ENCODE peak calls at places on chromosomes 4 and X, in five cellular contexts. One of them, this sample, is unnamed. For H3K4me1, the result is how much of the 10 kb centered on the place peaks cover.

GRCh38 chr4:152943673-152944072 is 7.5 kb downstream of the FHDC1 start:
- DNase-seq in uterus: peak
- DNase-seq in PC-3: no peak
- DNase-seq in transverse colon: no peak
- DNase-seq in CD8-positive, alpha-beta T cell: no peak
- DNase-seq in this sample: no peak

GRCh38 chrX:7158468-7158990 is 10.6 kb upstream of the PUDP start:
- DNase-seq in transverse colon: no peak
- DNase-seq in PC-3: no peak
- DNase-seq in CD8-positive, alpha-beta T cell: no peak
- DNase-seq in uterus: no peak
- DNase-seq in this sample: no peak

GRCh38 chr4:77232653-77233052 is 75.6 kb downstream of the CCNG2 start:
- DNase-seq in PC-3: peak
- DNase-seq in CD8-positive, alpha-beta T cell: no peak
- DNase-seq in transverse colon: no peak
- DNase-seq in uterus: no peak
- DNase-seq in this sample: no peak

GRCh38 chr4:150181536-150181935 is 103.3 kb downstream of the DCLK2 start:
- DNase-seq in transverse colon: no peak
- DNase-seq in PC-3: no peak
- DNase-seq in uterus: no peak
- DNase-seq in CD8-positive, alpha-beta T cell: no peak
- DNase-seq in this sample: no peak

GRCh38 chr4:11228575-11228974 is 200.1 kb downstream of the HS3ST1 start:
- DNase-seq in PC-3: peak
- DNase-seq in CD8-positive, alpha-beta T cell: no peak
- DNase-seq in transverse colon: no peak
- DNase-seq in uterus: no peak
- DNase-seq in this sample: no peak

GRCh38 chrX:114087543-114087942 is 496.3 kb upstream of the HTR2C start:
- DNase-seq in uterus: no peak
- DNase-seq in CD8-positive, alpha-beta T cell: no peak
- DNase-seq in transverse colon: no peak
- DNase-seq in PC-3: no peak
- DNase-seq in this sample: no peak

GRCh38 chrX:13219990-13220764 is 99.7 kb downstream of the ATXN3L start:
- DNase-seq in uterus: no peak
- DNase-seq in CD8-positive, alpha-beta T cell: no peak
- DNase-seq in transverse colon: no peak
- DNase-seq in PC-3: no peak
- DNase-seq in this sample: no peak

GRCh38 chrX:106397788-106398538 is 213.8 kb upstream of the RADX start:
- DNase-seq in transverse colon: no peak
- DNase-seq in CD8-positive, alpha-beta T cell: no peak
- DNase-seq in uterus: no peak
- DNase-seq in PC-3: peak
- DNase-seq in this sample: no peak

GRCh38 chr4:10783351-10783750 is 98.8 kb upstream of the CLNK start:
- DNase-seq in CD8-positive, alpha-beta T cell: no peak
- DNase-seq in PC-3: peak
- DNase-seq in uterus: no peak
- DNase-seq in transverse colon: no peak
- DNase-seq in this sample: no peak

GRCh38 chr4:101191302-101192098 is 155.8 kb downstream of the PPP3CA start:
- DNase-seq in transverse colon: peak
- DNase-seq in CD8-positive, alpha-beta T cell: no peak
- DNase-seq in uterus: peak
- DNase-seq in PC-3: no peak
- DNase-seq in this sample: peak

GRCh38 chr4:2728806-2729532 is 27.2 kb downstream of the TNIP2 start:
- DNase-seq in uterus: no peak
- DNase-seq in PC-3: no peak
- DNase-seq in transverse colon: no peak
- DNase-seq in CD8-positive, alpha-beta T cell: no peak
- DNase-seq in this sample: no peak

GRCh38 chr4:84938316-84938715 is 28.2 kb downstream of the WDFY3 start:
- DNase-seq in PC-3: peak
- DNase-seq in transverse colon: no peak
- DNase-seq in uterus: no peak
- DNase-seq in CD8-positive, alpha-beta T cell: no peak
- DNase-seq in this sample: no peak

GRCh38 chr4:157075811-157076577 is at the start of gene GLRB:
- DNase-seq in CD8-positive, alpha-beta T cell: no peak
- DNase-seq in PC-3: peak
- DNase-seq in uterus: peak
- DNase-seq in transverse colon: no peak
- DNase-seq in this sample: no peak

GRCh38 chrX:56728752-56729151 is 291 bp upstream of the NBDY start:
- DNase-seq in PC-3: peak
- DNase-seq in CD8-positive, alpha-beta T cell: peak
- DNase-seq in transverse colon: peak
- DNase-seq in uterus: no peak
- DNase-seq in this sample: no peak

GRCh38 chr4:142707397-142707796 is 138.7 kb downstream of the INPP4B start:
- DNase-seq in transverse colon: no peak
- DNase-seq in uterus: no peak
- DNase-seq in PC-3: peak
- DNase-seq in CD8-positive, alpha-beta T cell: no peak
- DNase-seq in this sample: no peak

GRCh38 chr4:101357751-101358150 is 10.4 kb upstream of the PPP3CA start:
- DNase-seq in CD8-positive, alpha-beta T cell: no peak
- DNase-seq in PC-3: no peak
- DNase-seq in uterus: no peak
- DNase-seq in transverse colon: no peak
- DNase-seq in this sample: no peak

GRCh38 chr4:150814873-150815272 is 200.2 kb downstream of the LRBA start:
- DNase-seq in transverse colon: no peak
- DNase-seq in PC-3: peak
- DNase-seq in CD8-positive, alpha-beta T cell: no peak
- DNase-seq in uterus: no peak
- DNase-seq in this sample: no peak

GRCh38 chr4:89506866-89507494 is 199.4 kb upstream of the GPRIN3 start:
- DNase-seq in CD8-positive, alpha-beta T cell: no peak
- DNase-seq in transverse colon: no peak
- DNase-seq in uterus: no peak
- DNase-seq in PC-3: no peak
- DNase-seq in this sample: no peak

GRCh38 chr4:11611868-11612267 is 183.2 kb upstream of the HS3ST1 start:
- DNase-seq in uterus: no peak
- DNase-seq in transverse colon: no peak
- DNase-seq in PC-3: peak
- DNase-seq in CD8-positive, alpha-beta T cell: no peak
- DNase-seq in this sample: no peak

GRCh38 chr4:112190684-112191083 is 40.9 kb upstream of the AP1AR start:
- DNase-seq in uterus: no peak
- DNase-seq in PC-3: no peak
- DNase-seq in transverse colon: no peak
- DNase-seq in CD8-positive, alpha-beta T cell: no peak
- DNase-seq in this sample: no peak

GRCh38 chrX:109155161-109155560 is 326.7 kb downstream of the GUCY2F start:
- DNase-seq in PC-3: no peak
- DNase-seq in transverse colon: no peak
- DNase-seq in uterus: no peak
- DNase-seq in CD8-positive, alpha-beta T cell: no peak
- DNase-seq in this sample: no peak

GRCh38 chr4:2735869-2736268 is 20.3 kb downstream of the TNIP2 start:
- DNase-seq in CD8-positive, alpha-beta T cell: no peak
- DNase-seq in uterus: no peak
- DNase-seq in PC-3: no peak
- DNase-seq in transverse colon: no peak
- DNase-seq in this sample: no peak

GRCh38 chr4:16227462-16227868 is 1.2 kb upstream of the TAPT1 start:
- DNase-seq in PC-3: peak
- DNase-seq in uterus: peak
- DNase-seq in transverse colon: peak
- DNase-seq in CD8-positive, alpha-beta T cell: peak
- DNase-seq in this sample: peak

GRCh38 chr4:16225139-16225538 is 1.1 kb downstream of the TAPT1 start:
- DNase-seq in CD8-positive, alpha-beta T cell: no peak
- DNase-seq in transverse colon: no peak
- DNase-seq in PC-3: peak
- DNase-seq in uterus: no peak
- DNase-seq in this sample: no peak

GRCh38 chr4:16225681-16225995 is 633 bp downstream of the TAPT1 start:
- DNase-seq in CD8-positive, alpha-beta T cell: no peak
- DNase-seq in transverse colon: no peak
- DNase-seq in PC-3: peak
- DNase-seq in uterus: no peak
- DNase-seq in this sample: no peak

GRCh38 chr4:16225996-16226815 is at the start of gene TAPT1:
- DNase-seq in uterus: peak
- DNase-seq in PC-3: peak
- DNase-seq in transverse colon: peak
- DNase-seq in CD8-positive, alpha-beta T cell: peak
- DNase-seq in this sample: peak

DNA sequence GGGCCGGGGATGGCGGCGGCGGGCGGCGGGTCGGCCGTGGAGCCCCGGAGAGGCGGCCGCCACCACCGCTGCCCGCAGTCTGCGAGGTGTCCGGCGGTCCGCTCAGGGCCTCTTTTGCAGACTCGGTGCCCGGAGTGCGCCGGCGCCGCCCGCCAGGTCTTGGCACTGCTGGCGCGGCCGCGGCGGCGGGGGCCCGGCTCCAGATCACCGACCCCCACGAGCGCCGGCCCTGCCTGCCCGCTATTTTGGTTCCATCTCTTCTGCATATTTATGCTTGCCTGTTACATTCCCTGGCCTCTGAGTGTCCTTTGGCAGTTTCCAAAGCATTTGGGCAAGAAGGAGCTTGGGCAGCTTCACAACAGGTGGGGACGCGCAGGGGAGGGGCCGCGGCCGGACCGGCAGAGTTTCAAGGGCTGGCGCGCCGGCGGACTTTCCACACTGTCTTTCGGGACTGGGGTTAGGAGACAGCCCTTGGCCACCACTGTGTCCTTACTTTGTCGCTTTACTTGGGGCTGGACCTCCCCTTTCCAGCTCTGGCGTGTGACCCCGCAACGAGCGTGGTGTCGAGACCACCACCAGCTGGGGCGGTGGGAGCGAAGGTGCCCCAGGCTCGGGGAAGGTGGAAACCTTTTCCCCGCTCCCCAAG is 668 bp upstream of the TAPT1 start:
- DNase-seq in PC-3: peak
- DNase-seq in transverse colon: peak
- DNase-seq in uterus: peak
- DNase-seq in CD8-positive, alpha-beta T cell: peak
- DNase-seq in this sample: peak
- H3K4me1 ChIP-seq in PC-3: under half
- H3K4me1 ChIP-seq in transverse colon: under half
- H3K4me1 ChIP-seq in uterus: under half
- H3K4me1 ChIP-seq in CD8-positive, alpha-beta T cell: under half
- H3K4me1 ChIP-seq in this sample: under half

GRCh38 chr4:126051709-126052424 is 737.1 kb downstream of the FAT4 start:
- DNase-seq in transverse colon: no peak
- DNase-seq in PC-3: peak
- DNase-seq in uterus: no peak
- DNase-seq in CD8-positive, alpha-beta T cell: no peak
- DNase-seq in this sample: no peak
- H3K27ac ChIP-seq in transverse colon: no peak
- H3K27ac ChIP-seq in PC-3: no peak
- H3K27ac ChIP-seq in uterus: no peak
- H3K27ac ChIP-seq in CD8-positive, alpha-beta T cell: no peak
- H3K27ac ChIP-seq in this sample: no peak

DNA sequence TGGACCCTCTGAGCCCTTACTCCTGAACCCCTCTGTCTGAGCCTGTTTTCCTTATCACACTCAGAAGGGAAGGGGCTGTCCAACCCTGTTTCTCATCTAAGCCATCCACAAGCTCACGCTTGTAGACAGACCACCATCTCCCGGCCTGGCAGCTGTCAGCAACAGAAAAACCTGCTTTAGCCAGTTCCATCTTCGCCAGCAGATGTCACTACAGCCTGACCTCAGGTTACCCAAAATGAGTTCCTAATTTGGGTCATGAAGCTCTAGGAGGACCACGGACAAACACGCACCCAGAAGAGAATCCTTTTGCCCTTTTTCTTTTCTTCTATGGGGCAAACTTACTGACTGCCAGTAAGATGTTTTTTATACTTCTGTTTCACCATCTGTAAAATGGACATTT is 445.4 kb downstream of the BCOR start:
- DNase-seq in transverse colon: no peak
- DNase-seq in uterus: no peak
- DNase-seq in CD8-positive, alpha-beta T cell: no peak
- DNase-seq in PC-3: peak
- DNase-seq in this sample: no peak
- TF ChIP-seq CTCF in transverse colon: peak
- TF ChIP-seq CTCF in uterus: peak
- TF ChIP-seq CTCF in CD8-positive, alpha-beta T cell: no peak
- TF ChIP-seq CTCF in PC-3: peak
- TF ChIP-seq CTCF in this sample: peak

GRCh38 chr4:95151255-95151654 is 393.5 kb downstream of the BMPR1B start:
- DNase-seq in uterus: no peak
- DNase-seq in transverse colon: no peak
- DNase-seq in PC-3: no peak
- DNase-seq in CD8-positive, alpha-beta T cell: no peak
- DNase-seq in this sample: no peak

GRCh38 chr4:95156452-95156765 is 392.4 kb downstream of the UNC5C start:
- DNase-seq in transverse colon: no peak
- DNase-seq in PC-3: no peak
- DNase-seq in CD8-positive, alpha-beta T cell: no peak
- DNase-seq in uterus: no peak
- DNase-seq in this sample: no peak

GRCh38 chr4:95155759-95156451 is 392.9 kb downstream of the UNC5C start:
- DNase-seq in transverse colon: no peak
- DNase-seq in uterus: no peak
- DNase-seq in PC-3: peak
- DNase-seq in CD8-positive, alpha-beta T cell: no peak
- DNase-seq in this sample: no peak

GRCh38 chr4:95158045-95158444 is 390.7 kb downstream of the UNC5C start:
- DNase-seq in uterus: no peak
- DNase-seq in PC-3: no peak
- DNase-seq in transverse colon: no peak
- DNase-seq in CD8-positive, alpha-beta T cell: no peak
- DNase-seq in this sample: no peak

DNA sequence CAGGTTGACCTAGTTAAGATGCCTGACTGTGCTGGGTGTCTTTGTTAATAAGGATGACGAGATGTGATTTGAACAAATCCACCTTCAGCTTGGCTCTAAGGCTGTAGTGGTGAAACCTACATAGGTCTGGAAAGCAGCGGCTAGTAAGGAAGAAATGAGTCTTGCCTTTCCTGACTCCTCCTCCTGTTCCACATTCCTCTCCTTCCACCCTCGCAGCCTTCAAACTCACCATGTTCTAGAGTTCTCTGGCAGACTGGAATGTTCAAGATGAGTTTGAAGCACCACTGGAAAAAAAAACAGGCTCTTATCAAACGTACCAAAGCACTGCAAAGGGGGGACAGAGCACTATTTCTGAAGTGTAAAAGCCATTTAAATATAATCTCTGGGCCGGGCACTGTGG is 395.4 kb downstream of the BMPR1B start:
- DNase-seq in CD8-positive, alpha-beta T cell: no peak
- DNase-seq in transverse colon: no peak
- DNase-seq in uterus: no peak
- DNase-seq in PC-3: no peak
- DNase-seq in this sample: no peak
- H3K4me1 ChIP-seq in CD8-positive, alpha-beta T cell: under half
- H3K4me1 ChIP-seq in transverse colon: under half
- H3K4me1 ChIP-seq in uterus: under half
- H3K4me1 ChIP-seq in PC-3: under half
- H3K4me1 ChIP-seq in this sample: under half

This sample was measured in right atrium auricular region.